ENCODE peak calls at places on chromosomes 6 and 20, in ten cellular contexts. B is HL-60; K is BE2C; G is NT2/D1; E is Daoy; A is stomach; M is NCI-H774; C is heart right ventricle; F is activated CD4-positive, CD25-positive, alpha-beta regulatory T cell treated with anti-CD3 and anti-CD28 coated beads, Interleukin-2, amount 50 U/mL, for 72 hours; U is Calu3. Z is an unnamed sample.

GRCh38 chr6:30447237-30447636 is 42.1 kb upstream of the HLA-E start:
- DNase-seq in B (no peak), K (peak), G (peak), E (no peak), A (no peak), M (no peak), C (no peak), F (no peak), U (peak), Z (no peak)

GRCh38 chr6:43515808-43516207 is 918 bp downstream of the YIPF3 start:
- DNase-seq in B (no peak), K (no peak), G (no peak), E (no peak), A (no peak), M (no peak), C (no peak), F (no peak), U (no peak), Z (no peak)

GRCh38 chr6:41642960-41643898 is 5.0 kb downstream of the MDFI start:
- DNase-seq in B (no peak), K (no peak), G (no peak), E (no peak), A (no peak), M (no peak), C (no peak), F (no peak), U (no peak), Z (no peak)

GRCh38 chr6:20711518-20711917 is 177.3 kb downstream of the CDKAL1 start:
- DNase-seq in B (no peak), K (no peak), G (no peak), E (peak), A (no peak), M (no peak), C (no peak), F (no peak), U (no peak), Z (no peak)

GRCh38 chr20:50146732-50147662 is 6.5 kb downstream of the PEDS1 start:
- DNase-seq in B (peak), K (no peak), G (no peak), E (peak), A (peak), M (no peak), C (no peak), F (peak), U (peak), Z (no peak)

GRCh38 chr6:170212956-170213636 is 77.8 kb downstream of the DLL1 start:
- DNase-seq in B (no peak), K (no peak), G (no peak), E (no peak), A (no peak), M (no peak), C (no peak), F (no peak), U (no peak), Z (peak)

GRCh38 chr20:51995551-51995951 is 193.2 kb upstream of the SALL4 start:
- DNase-seq in B (no peak), K (no peak), G (no peak), E (no peak), A (no peak), M (no peak), C (no peak), F (no peak), U (no peak), Z (no peak)

GRCh38 chr6:3939559-3939958 is 90.4 kb downstream of the FAM50B start:
- DNase-seq in B (no peak), K (no peak), G (no peak), E (no peak), A (no peak), M (no peak), C (no peak), F (no peak), U (no peak), Z (no peak)

GRCh38 chr20:51175724-51176123 is 152.8 kb upstream of the KCNG1 start:
- DNase-seq in B (no peak), K (no peak), G (no peak), E (no peak), A (no peak), M (no peak), C (no peak), F (no peak), U (no peak), Z (no peak)

GRCh38 chr6:93790976-93791375 is 371.6 kb upstream of the EPHA7 start:
- DNase-seq in B (no peak), K (no peak), G (no peak), E (no peak), A (no peak), M (no peak), C (no peak), F (no peak), U (no peak), Z (no peak)

GRCh38 chr6:1526689-1527088 is 83.0 kb upstream of the FOXC1 start:
- DNase-seq in B (no peak), K (no peak), G (no peak), E (no peak), A (no peak), M (no peak), C (no peak), F (no peak), U (no peak), Z (peak)

GRCh38 chr20:49482621-49483017 is at the start of gene KCNB1:
- DNase-seq in B (peak), K (no peak), G (peak), E (peak), A (peak), M (no peak), C (peak), F (peak), U (peak), Z (peak)

GRCh38 chr6:130896249-130896648 is 69.0 kb downstream of the SMLR1 start:
- DNase-seq in B (no peak), K (no peak), G (no peak), E (no peak), A (no peak), M (no peak), C (no peak), F (no peak), U (no peak), Z (no peak)

GRCh38 chr6:100267721-100268123 is 197.0 kb downstream of the SIM1 start:
- DNase-seq in B (no peak), K (no peak), G (no peak), E (peak), A (no peak), M (no peak), C (no peak), F (no peak), U (no peak), Z (no peak)

GRCh38 chr6:135033238-135033637 is 21.4 kb downstream of the HBS1L start:
- DNase-seq in B (no peak), K (no peak), G (no peak), E (no peak), A (no peak), M (no peak), C (no peak), F (no peak), U (peak), Z (no peak)

GRCh38 chr6:154951400-154952200 is 43.5 kb upstream of the TIAM2 start:
- DNase-seq in B (peak), K (no peak), G (no peak), E (no peak), A (no peak), M (no peak), C (no peak), F (no peak), U (peak), Z (no peak)

GRCh38 chr6:14059791-14060436 is 57.7 kb upstream of the CD83 start:
- DNase-seq in B (no peak), K (peak), G (no peak), E (peak), A (peak), M (peak), C (peak), F (no peak), U (peak), Z (peak)

GRCh38 chr6:106462923-106463557 is 102.5 kb downstream of the CRYBG1 start:
- DNase-seq in B (no peak), K (no peak), G (no peak), E (no peak), A (no peak), M (no peak), C (no peak), F (no peak), U (no peak), Z (no peak)

GRCh38 chr20:38635721-38636285 is 34.2 kb downstream of the ARHGAP40 start:
- DNase-seq in B (peak), K (no peak), G (no peak), E (peak), A (no peak), M (no peak), C (no peak), F (no peak), U (no peak), Z (no peak)

GRCh38 chr6:89834884-89835792 is 5.5 kb downstream of the CASP8AP2 start:
- DNase-seq in B (no peak), K (no peak), G (no peak), E (no peak), A (no peak), M (no peak), C (no peak), F (peak), U (no peak), Z (no peak)

GRCh38 chr20:63553251-63553932 is 567 bp upstream of the FNDC11 start:
- DNase-seq in B (peak), K (peak), G (peak), E (peak), A (peak), M (peak), C (peak), F (peak), U (peak), Z (peak)

GRCh38 chr6:166104107-166104506 is 63.5 kb downstream of the TBXT start:
- DNase-seq in B (no peak), K (no peak), G (no peak), E (no peak), A (no peak), M (no peak), C (no peak), F (no peak), U (no peak), Z (no peak)

GRCh38 chr20:21436186-21436585 is 38.9 kb upstream of the NKX2-4 start:
- DNase-seq in B (no peak), K (no peak), G (no peak), E (peak), A (no peak), M (no peak), C (no peak), F (no peak), U (no peak), Z (no peak)

GRCh38 chr6:165010556-165011535 is 298.6 kb downstream of the C6orf118 start:
- DNase-seq in B (no peak), K (no peak), G (no peak), E (no peak), A (no peak), M (no peak), C (no peak), F (no peak), U (peak), Z (no peak)

GRCh38 chr6:44234101-44235090 is 11.0 kb downstream of the SLC29A1 start:
- DNase-seq in B (peak), K (peak), G (peak), E (peak), A (peak), M (no peak), C (peak), F (no peak), U (peak), Z (peak)

GRCh38 chr20:25227317-25227831 is 20.5 kb upstream of the PYGB start:
- DNase-seq in B (no peak), K (no peak), G (no peak), E (peak), A (no peak), M (no peak), C (no peak), F (no peak), U (no peak), Z (no peak)

GRCh38 chr6:159941286-159942113 is 27.4 kb upstream of the IGF2R start:
- DNase-seq in B (peak), K (no peak), G (no peak), E (peak), A (no peak), M (peak), C (no peak), F (no peak), U (peak), Z (no peak)

GRCh38 chr6:111777357-111777756 is 95.9 kb downstream of the FYN start:
- DNase-seq in B (no peak), K (peak), G (no peak), E (no peak), A (no peak), M (no peak), C (no peak), F (no peak), U (no peak), Z (no peak)

GRCh38 chr6:33694401-33694931 is 17.0 kb downstream of the UQCC2 start:
- DNase-seq in B (no peak), K (no peak), G (no peak), E (peak), A (no peak), M (no peak), C (peak), F (peak), U (no peak), Z (no peak)

GRCh38 chr20:36950432-36951197 is 893 bp downstream of the SAMHD1 start:
- DNase-seq in B (peak), K (no peak), G (no peak), E (peak), A (peak), M (no peak), C (peak), F (no peak), U (peak), Z (no peak)

GRCh38 chr6:78861509-78861908 is 5.8 kb upstream of the IRAK1BP1 start:
- DNase-seq in B (no peak), K (no peak), G (no peak), E (no peak), A (no peak), M (no peak), C (no peak), F (no peak), U (no peak), Z (no peak)

GRCh38 chr6:139313784-139314545 is 22.2 kb upstream of the TXLNB start:
- DNase-seq in B (no peak), K (no peak), G (peak), E (no peak), A (no peak), M (no peak), C (no peak), F (no peak), U (no peak), Z (no peak)

GRCh38 chr6:14354919-14355572 is 237.5 kb downstream of the CD83 start:
- DNase-seq in B (peak), K (no peak), G (no peak), E (peak), A (peak), M (no peak), C (peak), F (no peak), U (peak), Z (peak)

GRCh38 chr6:82022614-82023102 is 224.9 kb downstream of the IBTK start:
- DNase-seq in B (no peak), K (no peak), G (no peak), E (peak), A (no peak), M (no peak), C (no peak), F (no peak), U (peak), Z (no peak)

GRCh38 chr6:46113370-46113769 is 16.4 kb upstream of the ENPP4 start:
- DNase-seq in B (no peak), K (no peak), G (no peak), E (no peak), A (no peak), M (peak), C (no peak), F (no peak), U (peak), Z (no peak)

GRCh38 chr6:34529665-34530327 is 26.3 kb downstream of the SPDEF start:
- DNase-seq in B (no peak), K (no peak), G (no peak), E (no peak), A (peak), M (no peak), C (no peak), F (no peak), U (peak), Z (peak)

Z was measured in heart left ventricle.